ENCODE peak calls at places on chromosomes 5 and 9, in four cellular contexts. J, B, N and M are unnamed samples.
A peak's percentile ranks its signal among the peaks of the same experiment; 100 is the strongest.

GRCh38 chr9:95296761-95297160 is 20.7 kb downstream of the FANCC start:
- DNase-seq in J (no peak), N (no peak), B (no peak), M (no peak)

GRCh38 chr5:68647743-68648142 is 432.2 kb downstream of the PIK3R1 start:
- DNase-seq in N (no peak), B (no peak), J (no peak), M (no peak)

GRCh38 chr9:135926402-135927194 is 19.3 kb upstream of the CAMSAP1 start:
- DNase-seq in N (no peak), B (no peak), J (peak; percentile 68), M (peak; percentile 94)

GRCh38 chr5:154972476-154973080 is 31.7 kb downstream of the MRPL22 start:
- DNase-seq in J (peak; percentile 73), N (no peak), B (no peak), M (peak; percentile 66)

GRCh38 chr9:133558191-133559126 is 24.0 kb downstream of the ADAMTSL2 start:
- DNase-seq in N (peak; percentile 59), B (no peak), J (peak; percentile 75), M (peak; percentile 45)

GRCh38 chr9:107711528-107711927 is 222.0 kb upstream of the KLF4 start:
- DNase-seq in N (no peak), B (no peak), J (peak; percentile 87), M (peak; percentile 98)

GRCh38 chr9:89384783-89385182 is 66.5 kb downstream of the SECISBP2 start:
- DNase-seq in J (no peak), N (no peak), B (no peak), M (no peak)

GRCh38 chr5:14581891-14582796 is 552 bp downstream of the OTULINL start:
- DNase-seq in N (peak; percentile 58), J (peak; percentile 31), B (peak; percentile 89), M (peak; percentile 18)

GRCh38 chr5:128436825-128437224 is 101.2 kb downstream of the FBN2 start:
- DNase-seq in B (no peak), J (peak; percentile 93), N (no peak), M (peak; percentile 77)

GRCh38 chr9:81898851-81899250 is 29.4 kb upstream of the SPATA31D4 start:
- DNase-seq in N (no peak), B (no peak), J (no peak), M (no peak)

GRCh38 chr5:169196059-169196458 is 104.9 kb downstream of the SLIT3 start:
- DNase-seq in B (no peak), J (no peak), N (no peak), M (no peak)

GRCh38 chr5:169201597-169201996 is 99.3 kb downstream of the SLIT3 start:
- DNase-seq in N (no peak), B (no peak), J (no peak), M (no peak)

GRCh38 chr5:169202969-169203368 is 98.0 kb downstream of the SLIT3 start:
- DNase-seq in B (no peak), J (no peak), N (no peak), M (no peak)

GRCh38 chr5:169197343-169197742 is 103.6 kb downstream of the SLIT3 start:
- DNase-seq in N (no peak), J (no peak), B (no peak), M (peak; percentile 65)

DNA sequence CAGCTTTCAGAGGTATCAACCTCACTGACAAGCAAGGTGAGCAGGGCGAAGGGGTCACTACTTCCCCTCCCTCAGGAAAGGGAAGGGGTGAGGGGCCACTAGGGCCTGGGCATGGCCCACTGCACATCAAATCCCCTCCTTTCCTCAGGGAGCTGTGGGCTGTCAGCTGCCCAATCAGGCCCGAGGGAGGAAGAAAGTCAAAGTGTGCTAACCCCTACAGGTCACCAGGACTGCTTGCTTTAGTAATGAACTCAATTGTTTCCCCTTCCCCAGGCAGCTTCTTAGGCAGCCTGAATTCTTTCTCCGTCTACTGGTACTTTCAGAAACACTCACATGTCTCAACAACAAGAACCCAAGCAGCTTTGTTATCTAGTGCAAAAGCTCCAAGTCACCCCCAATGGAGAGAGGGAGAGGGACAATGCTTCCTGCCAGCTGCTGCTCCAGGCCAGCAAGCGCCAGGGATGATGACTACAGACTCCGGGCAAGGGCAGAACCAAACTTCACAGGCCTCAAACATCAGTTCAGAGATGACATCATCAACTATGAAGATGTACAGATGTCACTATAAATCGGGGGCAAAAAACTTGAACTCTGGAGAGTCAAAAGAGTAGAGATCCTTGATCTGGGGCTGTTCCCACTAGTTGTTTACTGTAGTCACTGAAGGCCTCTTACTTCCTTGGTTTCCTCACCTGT is 100.7 kb downstream of the SLIT3 start:
- DNase-seq in B (no peak), J (no peak), N (no peak), M (no peak)
- TF ChIP-seq CTCF in B (no peak), J (no peak), N (no peak), M (no peak)

DNA sequence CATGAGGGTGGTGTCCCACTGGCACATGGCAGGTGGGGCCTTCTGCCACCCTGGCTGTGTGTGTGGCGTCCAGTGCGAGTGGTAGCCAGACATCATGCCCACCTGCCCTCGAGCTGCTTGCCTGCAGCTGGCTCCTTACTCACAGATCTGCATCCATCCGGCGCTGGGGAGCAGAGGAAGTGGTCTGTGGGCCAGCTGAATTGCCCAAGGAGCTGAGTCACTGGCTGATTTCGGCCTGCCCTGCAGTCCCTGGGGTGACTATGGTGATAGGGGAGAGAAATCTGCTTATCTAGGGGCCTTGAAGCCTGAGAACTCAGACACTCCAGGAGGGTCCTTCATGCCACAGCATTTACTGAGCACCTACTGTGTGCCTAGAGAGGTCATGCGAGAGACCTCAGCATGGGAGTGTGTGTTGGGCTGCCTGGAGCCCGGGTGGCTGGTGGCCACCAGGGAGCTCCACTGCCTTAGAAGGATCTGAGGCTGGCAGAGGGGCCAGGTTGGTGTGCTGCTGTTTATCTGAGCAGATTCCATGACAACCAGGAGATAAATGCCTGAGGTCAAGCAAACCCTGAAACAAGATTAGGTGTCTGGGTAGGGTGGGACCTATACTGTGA is 57.1 kb downstream of the SLC22A5 start:
- DNase-seq in B (peak; percentile 78), N (peak; percentile 67), J (peak; percentile 92), M (peak; percentile 96)
- TF ChIP-seq CTCF in B (no peak), N (peak; percentile 21), J (peak; percentile 70), M (peak; percentile 22)

DNA sequence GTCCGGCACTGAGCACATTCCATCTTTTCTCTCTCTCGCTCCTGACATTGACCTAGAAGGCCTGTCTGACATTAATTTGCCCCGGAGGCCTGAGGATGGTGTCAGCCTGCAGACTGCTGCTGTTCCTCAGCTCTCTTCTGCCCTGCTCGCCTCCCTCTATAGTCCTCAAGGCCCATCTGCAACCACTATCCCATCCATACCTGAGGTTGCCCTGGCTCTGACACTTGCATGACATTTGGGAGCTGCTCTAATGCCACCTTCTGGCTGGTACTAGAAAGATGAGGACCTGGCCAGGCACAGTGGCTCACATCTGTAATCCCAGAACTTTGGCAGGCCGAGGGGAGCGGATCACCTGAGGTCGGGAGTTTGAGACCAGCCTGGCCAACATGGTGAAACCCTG is 38.6 kb upstream of the GGTA1 start:
- DNase-seq in J (no peak), N (no peak), B (no peak), M (peak; percentile 41)
- TF ChIP-seq CTCF in J (no peak), N (peak; percentile 31), B (no peak), M (peak; percentile 11)

DNA sequence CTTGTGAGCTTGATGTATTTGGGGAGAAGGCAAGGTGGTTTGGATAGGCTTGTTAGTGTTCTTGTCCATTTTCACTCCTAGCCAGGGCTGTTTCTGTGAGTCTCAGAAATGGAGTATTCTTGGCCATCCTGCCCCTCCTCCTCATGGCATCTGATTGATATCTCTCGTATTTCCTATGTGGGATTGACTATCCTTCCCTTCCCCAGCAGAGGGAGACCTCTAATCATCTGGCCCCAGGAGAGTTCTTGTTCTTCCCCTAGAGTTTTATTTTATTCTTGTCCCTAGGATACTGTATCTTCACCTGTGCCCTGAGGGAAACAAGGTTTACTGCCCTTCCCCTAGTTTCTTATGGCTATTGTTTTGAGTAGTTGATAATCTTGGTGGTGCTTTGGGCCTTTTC is 114.4 kb downstream of the VPS13A start:
- DNase-seq in J (peak; percentile 73), B (no peak), N (no peak), M (peak; percentile 65)
- TF ChIP-seq CTCF in J (peak; percentile 81), B (no peak), N (peak; percentile 16), M (peak; percentile 53)

GRCh38 chr5:122726990-122727616 is 47.8 kb upstream of the SNX2 start:
- DNase-seq in B (no peak), N (no peak), J (peak; percentile 76), M (peak; percentile 77)
- TF ChIP-seq CTCF in B (no peak), N (no peak), J (no peak), M (no peak)

GRCh38 chr5:84411832-84412605 is 27.3 kb upstream of the EDIL3 start:
- DNase-seq in J (peak; percentile 11), N (no peak), B (no peak), M (peak; percentile 84)

GRCh38 chr5:84403773-84404172 is 19.1 kb upstream of the EDIL3 start:
- DNase-seq in J (peak; percentile 89), N (no peak), B (no peak), M (peak; percentile 26)

DNA sequence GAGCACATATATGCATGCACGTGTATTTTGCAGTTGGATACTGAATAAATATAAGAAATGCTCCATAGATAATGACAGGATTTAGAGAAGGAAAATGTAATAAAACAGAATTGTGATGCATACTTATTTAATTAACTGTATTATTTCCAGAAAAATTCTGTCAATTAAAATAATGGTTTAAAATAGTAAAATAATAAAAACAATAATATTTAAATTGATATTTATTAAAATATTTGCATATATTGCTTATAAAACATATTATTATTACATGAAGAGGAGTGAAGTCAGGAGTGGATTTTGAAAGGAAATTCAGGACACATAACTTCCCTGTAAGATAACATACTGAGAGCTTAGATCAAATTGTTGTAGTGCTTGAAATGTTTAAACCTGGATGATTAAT is 21.4 kb upstream of the EDIL3 start:
- DNase-seq in B (no peak), N (no peak), J (no peak), M (no peak)
- TF ChIP-seq CTCF in B (no peak), N (no peak), J (no peak), M (no peak)